ENCODE peak calls at places on chromosomes 3 and 15, in ten cellular contexts. One of them, this sample, is unnamed.
A peak's percentile ranks its signal among the peaks of the same experiment; 100 is the strongest.

GRCh38 chr15:77759896-77760592 is 127.3 kb upstream of the LINGO1 start:
- DNase-seq in Panc1: no peak
- DNase-seq in colonic mucosa: no peak
- DNase-seq in ovary: no peak
- DNase-seq in AG04450: no peak
- DNase-seq in mammary epithelial cell: no peak
- DNase-seq in CD8-positive, alpha-beta memory T cell: no peak
- DNase-seq in IMR-90: no peak
- DNase-seq in brain microvascular endothelial cell: no peak
- DNase-seq in CD4-positive, alpha-beta T cell: no peak
- DNase-seq in this sample: no peak

GRCh38 chr15:41558400-41559238 is at the start of gene TYRO3:
- DNase-seq in colonic mucosa: peak; percentile 64
- DNase-seq in CD8-positive, alpha-beta memory T cell: peak; percentile 60
- DNase-seq in AG04450: no peak
- DNase-seq in brain microvascular endothelial cell: peak; percentile 29
- DNase-seq in ovary: peak; percentile 75
- DNase-seq in Panc1: no peak
- DNase-seq in IMR-90: no peak
- DNase-seq in mammary epithelial cell: peak; percentile 40
- DNase-seq in CD4-positive, alpha-beta T cell: peak; percentile 66
- DNase-seq in this sample: no peak

GRCh38 chr3:172622916-172623700 is 87.8 kb downstream of the NCEH1 start:
- DNase-seq in Panc1: no peak
- DNase-seq in CD8-positive, alpha-beta memory T cell: peak; percentile 15
- DNase-seq in AG04450: no peak
- DNase-seq in colonic mucosa: peak; percentile 52
- DNase-seq in brain microvascular endothelial cell: no peak
- DNase-seq in mammary epithelial cell: peak; percentile 66
- DNase-seq in IMR-90: peak; percentile 71
- DNase-seq in CD4-positive, alpha-beta T cell: peak; percentile 3
- DNase-seq in ovary: no peak
- DNase-seq in this sample: peak; percentile 60

GRCh38 chr3:151751161-151751560 is 17.4 kb downstream of the AADACL2 start:
- DNase-seq in mammary epithelial cell: peak; percentile 69
- DNase-seq in brain microvascular endothelial cell: no peak
- DNase-seq in CD8-positive, alpha-beta memory T cell: no peak
- DNase-seq in AG04450: no peak
- DNase-seq in colonic mucosa: no peak
- DNase-seq in Panc1: no peak
- DNase-seq in CD4-positive, alpha-beta T cell: no peak
- DNase-seq in ovary: no peak
- DNase-seq in IMR-90: peak; percentile 36
- DNase-seq in this sample: peak; percentile 47

GRCh38 chr3:190101320-190102117 is 19.2 kb downstream of the P3H2 start:
- DNase-seq in colonic mucosa: no peak
- DNase-seq in CD4-positive, alpha-beta T cell: no peak
- DNase-seq in IMR-90: peak; percentile 83
- DNase-seq in AG04450: no peak
- DNase-seq in brain microvascular endothelial cell: peak; percentile 73
- DNase-seq in CD8-positive, alpha-beta memory T cell: no peak
- DNase-seq in mammary epithelial cell: no peak
- DNase-seq in ovary: no peak
- DNase-seq in Panc1: peak; percentile 50
- DNase-seq in this sample: no peak

GRCh38 chr3:157618075-157618760 is 115.0 kb upstream of the VEPH1 start:
- DNase-seq in colonic mucosa: no peak
- DNase-seq in IMR-90: peak; percentile 71
- DNase-seq in brain microvascular endothelial cell: peak; percentile 37
- DNase-seq in ovary: no peak
- DNase-seq in AG04450: peak; percentile 18
- DNase-seq in CD4-positive, alpha-beta T cell: no peak
- DNase-seq in Panc1: peak; percentile 41
- DNase-seq in CD8-positive, alpha-beta memory T cell: peak; percentile 21
- DNase-seq in mammary epithelial cell: peak; percentile 79
- DNase-seq in this sample: peak; percentile 75

GRCh38 chr3:170050753-170051152 is 13.0 kb downstream of the GPR160 start:
- DNase-seq in colonic mucosa: no peak
- DNase-seq in IMR-90: no peak
- DNase-seq in Panc1: no peak
- DNase-seq in CD4-positive, alpha-beta T cell: no peak
- DNase-seq in mammary epithelial cell: no peak
- DNase-seq in CD8-positive, alpha-beta memory T cell: no peak
- DNase-seq in brain microvascular endothelial cell: no peak
- DNase-seq in ovary: no peak
- DNase-seq in AG04450: no peak
- DNase-seq in this sample: no peak

GRCh38 chr15:48695088-48695834 is 49.8 kb upstream of the FBN1 start:
- DNase-seq in ovary: no peak
- DNase-seq in CD8-positive, alpha-beta memory T cell: no peak
- DNase-seq in brain microvascular endothelial cell: peak; percentile 87
- DNase-seq in IMR-90: peak; percentile 94
- DNase-seq in colonic mucosa: no peak
- DNase-seq in Panc1: no peak
- DNase-seq in CD4-positive, alpha-beta T cell: no peak
- DNase-seq in mammary epithelial cell: peak; percentile 81
- DNase-seq in AG04450: peak; percentile 53
- DNase-seq in this sample: peak; percentile 82

GRCh38 chr15:99123706-99124451 is 19.0 kb downstream of the SYNM start:
- DNase-seq in IMR-90: peak; percentile 96
- DNase-seq in CD4-positive, alpha-beta T cell: no peak
- DNase-seq in ovary: peak; percentile 78
- DNase-seq in Panc1: no peak
- DNase-seq in colonic mucosa: peak; percentile 69
- DNase-seq in AG04450: peak; percentile 83
- DNase-seq in mammary epithelial cell: peak; percentile 92
- DNase-seq in CD8-positive, alpha-beta memory T cell: no peak
- DNase-seq in brain microvascular endothelial cell: peak; percentile 85
- DNase-seq in this sample: peak; percentile 93

GRCh38 chr15:68536331-68537095 is 42.3 kb upstream of the CORO2B start:
- DNase-seq in brain microvascular endothelial cell: peak; percentile 91
- DNase-seq in colonic mucosa: no peak
- DNase-seq in IMR-90: peak; percentile 98
- DNase-seq in CD8-positive, alpha-beta memory T cell: no peak
- DNase-seq in ovary: no peak
- DNase-seq in mammary epithelial cell: peak; percentile 34
- DNase-seq in Panc1: no peak
- DNase-seq in AG04450: peak; percentile 90
- DNase-seq in CD4-positive, alpha-beta T cell: no peak
- DNase-seq in this sample: no peak

GRCh38 chr3:9135930-9136525 is 113.4 kb downstream of the SRGAP3 start:
- DNase-seq in colonic mucosa: no peak
- DNase-seq in CD4-positive, alpha-beta T cell: no peak
- DNase-seq in brain microvascular endothelial cell: no peak
- DNase-seq in CD8-positive, alpha-beta memory T cell: no peak
- DNase-seq in IMR-90: no peak
- DNase-seq in AG04450: no peak
- DNase-seq in Panc1: no peak
- DNase-seq in mammary epithelial cell: no peak
- DNase-seq in ovary: no peak
- DNase-seq in this sample: no peak

GRCh38 chr3:178646205-178646604 is 110.0 kb downstream of the KCNMB2 start:
- DNase-seq in IMR-90: no peak
- DNase-seq in AG04450: no peak
- DNase-seq in colonic mucosa: no peak
- DNase-seq in Panc1: no peak
- DNase-seq in mammary epithelial cell: no peak
- DNase-seq in brain microvascular endothelial cell: no peak
- DNase-seq in CD8-positive, alpha-beta memory T cell: no peak
- DNase-seq in CD4-positive, alpha-beta T cell: no peak
- DNase-seq in ovary: no peak
- DNase-seq in this sample: no peak

GRCh38 chr15:41490355-41490754 is 3.3 kb upstream of the ITPKA start:
- DNase-seq in AG04450: peak; percentile 92
- DNase-seq in brain microvascular endothelial cell: peak; percentile 80
- DNase-seq in IMR-90: peak; percentile 99
- DNase-seq in Panc1: peak; percentile 71
- DNase-seq in CD8-positive, alpha-beta memory T cell: no peak
- DNase-seq in CD4-positive, alpha-beta T cell: no peak
- DNase-seq in ovary: no peak
- DNase-seq in mammary epithelial cell: peak; percentile 95
- DNase-seq in colonic mucosa: no peak
- DNase-seq in this sample: peak; percentile 95

GRCh38 chr3:186057594-186057993 is 51.3 kb downstream of the ETV5 start:
- DNase-seq in AG04450: peak; percentile 90
- DNase-seq in Panc1: no peak
- DNase-seq in brain microvascular endothelial cell: peak; percentile 62
- DNase-seq in CD4-positive, alpha-beta T cell: no peak
- DNase-seq in CD8-positive, alpha-beta memory T cell: no peak
- DNase-seq in colonic mucosa: no peak
- DNase-seq in ovary: no peak
- DNase-seq in IMR-90: peak; percentile 97
- DNase-seq in mammary epithelial cell: peak; percentile 43
- DNase-seq in this sample: peak; percentile 43

GRCh38 chr15:52052076-52052935 is 33.3 kb downstream of the MAPK6 start:
- DNase-seq in colonic mucosa: no peak
- DNase-seq in CD8-positive, alpha-beta memory T cell: no peak
- DNase-seq in mammary epithelial cell: no peak
- DNase-seq in brain microvascular endothelial cell: no peak
- DNase-seq in CD4-positive, alpha-beta T cell: no peak
- DNase-seq in AG04450: no peak
- DNase-seq in Panc1: no peak
- DNase-seq in IMR-90: no peak
- DNase-seq in ovary: no peak
- DNase-seq in this sample: no peak

GRCh38 chr15:91077029-91077428 is 23.0 kb upstream of the SV2B start:
- DNase-seq in ovary: no peak
- DNase-seq in CD8-positive, alpha-beta memory T cell: no peak
- DNase-seq in AG04450: no peak
- DNase-seq in Panc1: no peak
- DNase-seq in IMR-90: no peak
- DNase-seq in colonic mucosa: no peak
- DNase-seq in mammary epithelial cell: no peak
- DNase-seq in CD4-positive, alpha-beta T cell: no peak
- DNase-seq in brain microvascular endothelial cell: no peak
- DNase-seq in this sample: no peak

GRCh38 chr3:172334743-172335142 is 113.5 kb downstream of the GHSR start:
- DNase-seq in colonic mucosa: no peak
- DNase-seq in IMR-90: no peak
- DNase-seq in CD8-positive, alpha-beta memory T cell: no peak
- DNase-seq in mammary epithelial cell: peak; percentile 63
- DNase-seq in CD4-positive, alpha-beta T cell: no peak
- DNase-seq in ovary: no peak
- DNase-seq in brain microvascular endothelial cell: no peak
- DNase-seq in Panc1: no peak
- DNase-seq in AG04450: no peak
- DNase-seq in this sample: peak; percentile 33

GRCh38 chr3:141332436-141332835 is 35.9 kb upstream of the ZBTB38 start:
- DNase-seq in Panc1: no peak
- DNase-seq in AG04450: no peak
- DNase-seq in brain microvascular endothelial cell: no peak
- DNase-seq in mammary epithelial cell: no peak
- DNase-seq in colonic mucosa: peak; percentile 84
- DNase-seq in IMR-90: peak; percentile 45
- DNase-seq in CD8-positive, alpha-beta memory T cell: no peak
- DNase-seq in CD4-positive, alpha-beta T cell: no peak
- DNase-seq in ovary: no peak
- DNase-seq in this sample: no peak
- H3K27ac ChIP-seq in Panc1: no peak overlapping the region
- H3K27ac ChIP-seq in AG04450: peak overlapping the region; percentile 91
- H3K27ac ChIP-seq in brain microvascular endothelial cell: peak overlapping the region; percentile 97
- H3K27ac ChIP-seq in mammary epithelial cell: no peak overlapping the region
- H3K27ac ChIP-seq in colonic mucosa: peak overlapping the region; percentile 73
- H3K27ac ChIP-seq in IMR-90: peak overlapping the region; percentile 88
- H3K27ac ChIP-seq in CD8-positive, alpha-beta memory T cell: peak overlapping the region; percentile 41
- H3K27ac ChIP-seq in CD4-positive, alpha-beta T cell: no peak overlapping the region
- H3K27ac ChIP-seq in ovary: no peak overlapping the region
- H3K27ac ChIP-seq in this sample: no peak overlapping the region

DNA sequence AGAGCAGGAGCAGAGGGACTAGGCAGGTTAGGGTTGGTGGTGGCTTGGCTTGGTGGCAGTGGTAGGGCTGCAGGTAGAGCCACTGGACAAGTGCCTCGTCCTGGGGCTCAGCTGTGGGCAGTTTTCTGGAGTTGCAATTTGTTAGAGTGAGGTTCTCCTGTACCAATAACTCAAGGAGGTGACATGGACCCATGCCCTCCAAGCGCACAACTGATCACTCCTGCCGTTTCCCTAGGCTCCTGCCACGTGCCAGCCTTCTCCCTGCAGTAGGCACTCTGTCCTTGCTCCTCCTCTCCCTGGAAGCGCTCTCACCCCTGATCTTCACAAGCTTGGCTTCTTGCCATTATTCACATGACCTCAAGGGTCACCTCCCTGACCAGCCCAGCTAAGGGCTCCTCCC is 3.4 kb downstream of the WNT7A start:
- DNase-seq in Panc1: no peak
- DNase-seq in AG04450: no peak
- DNase-seq in CD8-positive, alpha-beta memory T cell: no peak
- DNase-seq in ovary: no peak
- DNase-seq in IMR-90: no peak
- DNase-seq in mammary epithelial cell: no peak
- DNase-seq in colonic mucosa: no peak
- DNase-seq in brain microvascular endothelial cell: no peak
- DNase-seq in CD4-positive, alpha-beta T cell: no peak
- DNase-seq in this sample: no peak
- H3K27me3 ChIP-seq in Panc1: peaks cover 14% of the 10 kb centered on the region
- H3K27me3 ChIP-seq in AG04450: peaks cover 44% of the 10 kb centered on the region
- H3K27me3 ChIP-seq in CD8-positive, alpha-beta memory T cell: peaks cover 7% of the 10 kb centered on the region
- H3K27me3 ChIP-seq in ovary: no peaks in the 10 kb centered on the region
- H3K27me3 ChIP-seq in IMR-90: peaks cover 38% of the 10 kb centered on the region
- H3K27me3 ChIP-seq in mammary epithelial cell: no peaks in the 10 kb centered on the region
- H3K27me3 ChIP-seq in colonic mucosa: peaks cover 50% of the 10 kb centered on the region
- H3K27me3 ChIP-seq in brain microvascular endothelial cell: peaks cover 46% of the 10 kb centered on the region
- H3K27me3 ChIP-seq in CD4-positive, alpha-beta T cell: peaks cover 4% of the 10 kb centered on the region
- H3K27me3 ChIP-seq in this sample: no peaks in the 10 kb centered on the region

GRCh38 chr3:143840636-143841035 is 7.6 kb downstream of the SLC9A9 start:
- DNase-seq in CD8-positive, alpha-beta memory T cell: no peak
- DNase-seq in Panc1: no peak
- DNase-seq in colonic mucosa: no peak
- DNase-seq in brain microvascular endothelial cell: no peak
- DNase-seq in AG04450: no peak
- DNase-seq in mammary epithelial cell: no peak
- DNase-seq in ovary: no peak
- DNase-seq in IMR-90: no peak
- DNase-seq in CD4-positive, alpha-beta T cell: no peak
- DNase-seq in this sample: no peak
- H3K27ac ChIP-seq in CD8-positive, alpha-beta memory T cell: no peak overlapping the region
- H3K27ac ChIP-seq in Panc1: no peak overlapping the region
- H3K27ac ChIP-seq in colonic mucosa: no peak overlapping the region
- H3K27ac ChIP-seq in brain microvascular endothelial cell: no peak overlapping the region
- H3K27ac ChIP-seq in AG04450: no peak overlapping the region
- H3K27ac ChIP-seq in mammary epithelial cell: no peak overlapping the region
- H3K27ac ChIP-seq in ovary: no peak overlapping the region
- H3K27ac ChIP-seq in IMR-90: no peak overlapping the region
- H3K27ac ChIP-seq in CD4-positive, alpha-beta T cell: no peak overlapping the region
- H3K27ac ChIP-seq in this sample: no peak overlapping the region

GRCh38 chr3:126896941-126897340 is 86.0 kb upstream of the PLXNA1 start:
- DNase-seq in brain microvascular endothelial cell: no peak
- DNase-seq in Panc1: no peak
- DNase-seq in CD8-positive, alpha-beta memory T cell: no peak
- DNase-seq in CD4-positive, alpha-beta T cell: no peak
- DNase-seq in IMR-90: no peak
- DNase-seq in AG04450: no peak
- DNase-seq in ovary: no peak
- DNase-seq in mammary epithelial cell: no peak
- DNase-seq in colonic mucosa: no peak
- DNase-seq in this sample: no peak
- H3K27me3 ChIP-seq in brain microvascular endothelial cell: no peaks in the 10 kb centered on the region
- H3K27me3 ChIP-seq in Panc1: no peaks in the 10 kb centered on the region
- H3K27me3 ChIP-seq in CD8-positive, alpha-beta memory T cell: no peaks in the 10 kb centered on the region
- H3K27me3 ChIP-seq in CD4-positive, alpha-beta T cell: no peaks in the 10 kb centered on the region
- H3K27me3 ChIP-seq in IMR-90: no peaks in the 10 kb centered on the region
- H3K27me3 ChIP-seq in AG04450: no peaks in the 10 kb centered on the region
- H3K27me3 ChIP-seq in ovary: no peaks in the 10 kb centered on the region
- H3K27me3 ChIP-seq in mammary epithelial cell: no peaks in the 10 kb centered on the region
- H3K27me3 ChIP-seq in colonic mucosa: no peaks in the 10 kb centered on the region
- H3K27me3 ChIP-seq in this sample: no peaks in the 10 kb centered on the region